ENCODE peak calls at places on chromosome 2, in eight cellular contexts. Z is fibroblast of lung, V is Peyer's patch, O is BJ, F is dorsolateral prefrontal cortex, L is neural progenitor cell, E is epithelial cell of esophagus, N is A549. K is an unnamed sample.
A peak's percentile ranks its signal among the peaks of the same experiment; 100 is the strongest.

GRCh38 chr2:226994775-226995174 is 158.9 kb downstream of the RHBDD1 start:
- DNase-seq in Z (peak; percentile 15), V (no peak), O (no peak), F (no peak), L (peak; percentile 11), E (no peak), N (peak; percentile 11), K (no peak)

GRCh38 chr2:18722101-18722500 is 132.7 kb upstream of the NT5C1B start:
- DNase-seq in Z (no peak), V (no peak), O (no peak), F (no peak), L (no peak), E (no peak), N (no peak), K (no peak)

GRCh38 chr2:27814772-27815171 is 43.3 kb downstream of the MRPL33 start:
- DNase-seq in Z (no peak), V (no peak), O (no peak), F (no peak), L (no peak), E (no peak), N (no peak), K (no peak)

GRCh38 chr2:69011611-69012157 is 1.3 kb upstream of the ANTXR1 start:
- DNase-seq in Z (no peak), V (no peak), O (no peak), F (no peak), L (peak; percentile 5), E (no peak), N (no peak), K (no peak)

GRCh38 chr2:31947871-31948270 is 62.9 kb downstream of the MEMO1 start:
- DNase-seq in Z (no peak), V (no peak), O (no peak), F (no peak), L (no peak), E (peak; percentile 8), N (no peak), K (no peak)

GRCh38 chr2:94870392-94871225 is 621 bp upstream of the TEKT4 start:
- DNase-seq in Z (no peak), V (no peak), O (no peak), F (peak; percentile 29), L (no peak), E (no peak), N (peak; percentile 30), K (no peak)

GRCh38 chr2:127106998-127107621 is at the start of gene BIN1:
- DNase-seq in Z (peak; percentile 93), V (peak; percentile 87), O (peak; percentile 66), F (peak; percentile 92), L (peak; percentile 97), E (peak; percentile 84), N (peak; percentile 81), K (peak; percentile 92)

GRCh38 chr2:142130111-142131015 is 453 bp downstream of the LRP1B start:
- DNase-seq in Z (peak; percentile 76), V (peak; percentile 52), O (no peak), F (peak; percentile 72), L (peak; percentile 76), E (peak; percentile 79), N (peak; percentile 25), K (peak; percentile 74)

GRCh38 chr2:44392338-44392943 is 30.7 kb downstream of the CAMKMT start:
- DNase-seq in Z (peak; percentile 50), V (peak; percentile 72), O (no peak), F (no peak), L (peak; percentile 71), E (peak; percentile 48), N (peak; percentile 35), K (peak; percentile 56)

GRCh38 chr2:159546039-159546438 is 70.3 kb downstream of the BAZ2B start:
- DNase-seq in Z (no peak), V (no peak), O (no peak), F (no peak), L (no peak), E (no peak), N (no peak), K (no peak)

GRCh38 chr2:25323042-25323514 is 18.6 kb downstream of the DNMT3A start:
- DNase-seq in Z (no peak), V (peak; percentile 66), O (no peak), F (no peak), L (peak; percentile 53), E (no peak), N (no peak), K (no peak)

GRCh38 chr2:159157361-159158045 is 129.0 kb downstream of the WDSUB1 start:
- DNase-seq in Z (no peak), V (no peak), O (no peak), F (no peak), L (no peak), E (peak; percentile 90), N (no peak), K (no peak)

GRCh38 chr2:78541451-78542267 is 483.8 kb upstream of the REG3G start:
- DNase-seq in Z (no peak), V (no peak), O (no peak), F (no peak), L (no peak), E (peak; percentile 16), N (peak; percentile 39), K (no peak)

GRCh38 chr2:64592994-64593655 is 60.6 kb downstream of the SERTAD2 start:
- DNase-seq in Z (peak; percentile 26), V (no peak), O (no peak), F (no peak), L (no peak), E (no peak), N (no peak), K (peak; percentile 36)

GRCh38 chr2:69578201-69578555 is 65.4 kb downstream of the AAK1 start:
- DNase-seq in Z (no peak), V (no peak), O (no peak), F (no peak), L (no peak), E (no peak), N (no peak), K (no peak)

GRCh38 chr2:188576657-188577056 is 285.0 kb downstream of the GULP1 start:
- DNase-seq in Z (peak; percentile 32), V (no peak), O (peak; percentile 30), F (no peak), L (no peak), E (no peak), N (no peak), K (no peak)

GRCh38 chr2:120862254-120863172 is 126.8 kb downstream of the GLI2 start:
- DNase-seq in Z (no peak), V (no peak), O (no peak), F (no peak), L (no peak), E (no peak), N (no peak), K (no peak)
- TF ChIP-seq CTCF in Z (peak; percentile 10), V (no peak), O (no peak), F (no peak), L (no peak), E (no peak), N (no peak), K (no peak)

GRCh38 chr2:11234309-11234708 is 79.0 kb downstream of the SLC66A3 start:
- DNase-seq in Z (peak; percentile 53), V (no peak), O (no peak), F (no peak), L (no peak), E (peak; percentile 20), N (no peak), K (peak; percentile 48)
- H3K4me3 ChIP-seq in Z (no peak overlapping the region), V (no peak overlapping the region), O (no peak overlapping the region), F (no peak overlapping the region), L (no peak overlapping the region), E (no peak overlapping the region), N (no peak overlapping the region), K (no peak overlapping the region)

DNA sequence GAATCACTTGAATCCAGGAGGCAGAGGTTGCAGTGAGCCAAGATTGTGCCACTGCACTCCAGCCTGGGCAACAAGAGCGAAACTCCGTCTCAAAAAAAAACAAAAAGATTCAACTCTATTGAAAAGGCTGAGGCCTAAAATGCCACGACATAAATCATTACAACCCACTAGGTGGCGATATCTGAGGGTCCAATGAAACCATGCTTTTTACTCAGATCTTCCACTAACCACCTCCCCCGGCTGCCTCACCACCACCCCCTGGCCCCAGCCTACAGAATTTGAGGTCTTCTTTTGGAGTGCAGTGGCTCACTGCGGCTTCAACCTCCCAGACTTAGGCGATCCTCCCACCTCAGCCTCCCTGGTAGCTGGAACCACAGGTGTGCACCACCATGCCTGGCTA is 57.5 kb downstream of the AP1S3 start:
- DNase-seq in Z (peak; percentile 42), V (peak; percentile 62), O (no peak), F (no peak), L (peak; percentile 52), E (peak; percentile 53), N (peak; percentile 66), K (peak; percentile 64)
- TF ChIP-seq CTCF in Z (peak; percentile 31), V (no peak), O (peak; percentile 31), F (no peak), L (peak; percentile 45), E (no peak), N (peak; percentile 39), K (peak; percentile 45)

DNA sequence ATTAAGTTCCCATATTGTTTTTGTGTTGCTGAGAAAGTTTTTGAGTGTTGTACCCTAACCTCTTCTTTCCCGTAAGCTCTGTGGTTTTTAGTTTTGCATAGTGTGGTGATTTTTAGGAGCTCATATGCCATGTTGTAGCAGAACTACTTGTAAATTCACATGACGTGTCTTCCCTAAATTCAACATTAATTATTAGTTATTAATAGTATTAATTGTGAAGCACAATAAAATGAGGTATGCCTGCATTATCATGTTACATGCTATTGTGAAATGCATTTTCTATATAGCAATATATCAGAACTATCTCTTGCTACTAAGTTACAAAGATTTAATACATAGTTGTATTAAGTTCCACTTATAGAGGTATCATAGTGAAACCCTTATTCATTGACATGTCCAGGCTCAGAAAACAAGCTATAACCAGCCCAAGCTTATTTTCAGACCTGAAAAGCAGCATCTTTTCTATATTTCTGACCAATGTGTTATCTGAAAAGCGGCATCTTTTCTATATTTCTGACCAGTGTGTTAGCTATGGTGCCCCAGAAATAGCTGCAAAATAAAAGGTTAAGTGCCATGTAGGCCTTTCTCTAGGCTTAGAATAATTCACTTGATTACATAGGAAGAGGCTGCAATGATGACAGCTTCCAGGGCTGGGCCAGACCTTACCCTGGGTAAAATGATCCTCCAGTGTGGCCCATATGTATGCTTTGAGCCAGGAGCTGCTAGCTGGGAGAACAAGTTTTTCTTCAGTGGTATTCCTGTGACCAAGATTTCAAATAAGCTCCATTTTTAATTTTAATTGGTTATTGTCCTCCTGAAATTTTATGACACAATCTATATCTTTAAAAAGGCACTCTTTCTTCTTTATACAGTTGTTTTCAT is 21.6 kb downstream of the EPAS1 start:
- DNase-seq in Z (no peak), V (no peak), O (no peak), F (no peak), L (no peak), E (peak; percentile 78), N (no peak), K (no peak)
- H3K4me3 ChIP-seq in Z (no peak overlapping the region), V (no peak overlapping the region), O (no peak overlapping the region), F (no peak overlapping the region), L (no peak overlapping the region), E (no peak overlapping the region), N (no peak overlapping the region), K (no peak overlapping the region)

DNA sequence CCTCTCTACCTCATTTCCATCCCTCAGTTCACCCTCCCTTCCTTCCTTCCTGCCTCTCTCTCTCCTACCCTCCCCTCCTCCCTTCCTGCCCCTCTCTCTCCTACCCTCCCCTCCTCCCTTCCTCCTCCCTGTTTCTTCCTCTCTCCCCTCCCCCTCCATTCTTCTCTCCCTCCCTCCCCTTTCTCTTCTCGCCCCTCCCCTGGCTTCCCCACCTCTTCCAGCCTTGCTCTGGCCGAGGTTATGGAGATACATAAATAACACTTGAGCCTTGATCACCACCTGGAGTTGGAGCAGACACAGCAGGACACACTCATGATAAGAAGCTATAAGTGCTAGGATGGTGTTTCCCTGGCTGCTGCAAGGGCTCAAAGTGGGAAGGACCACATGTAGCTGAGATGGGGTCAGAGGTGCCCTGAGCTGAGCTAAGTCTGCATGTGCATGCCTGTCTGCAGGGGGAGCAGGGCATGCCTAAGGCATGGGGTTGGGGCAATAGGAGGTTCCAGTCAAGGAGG is 326.1 kb upstream of the HS6ST1 start:
- DNase-seq in Z (peak; percentile 16), V (peak; percentile 26), O (no peak), F (no peak), L (peak; percentile 61), E (no peak), N (no peak), K (no peak)
- TF ChIP-seq CTCF in Z (peak; percentile 25), V (no peak), O (no peak), F (no peak), L (peak; percentile 47), E (no peak), N (no peak), K (peak; percentile 5)